ENCODE peak calls at places on chromosome 19, in five cellular contexts. Y, P, W, V and G are unnamed samples.

GRCh38 chr19:6779204-6779603 is 6.7 kb downstream of the VAV1 start:
- DNase-seq in Y (no peak), P (no peak), W (no peak), V (no peak), G (no peak)

GRCh38 chr19:29290853-29291252 is 77.9 kb upstream of the UQCRFS1 start:
- DNase-seq in Y (no peak), P (no peak), W (no peak), V (no peak), G (no peak)

GRCh38 chr19:52601025-52601973 is 31.2 kb downstream of the ZNF701 start:
- DNase-seq in Y (peak; percentile 95), P (peak; percentile 93), W (peak; percentile 89), V (peak; percentile 85), G (peak; percentile 94)

GRCh38 chr19:18940791-18941627 is at the start of gene HOMER3:
- DNase-seq in Y (peak; percentile 75), P (peak; percentile 39), W (peak; percentile 53), V (peak; percentile 92), G (peak; percentile 94)

GRCh38 chr19:49567722-49568454 is 12.5 kb downstream of the NOSIP start:
- DNase-seq in Y (no peak), P (no peak), W (peak; percentile 67), V (no peak), G (peak; percentile 30)

GRCh38 chr19:3362217-3362907 is 4.0 kb upstream of the NFIC start:
- DNase-seq in Y (no peak), P (no peak), W (no peak), V (no peak), G (no peak)

GRCh38 chr19:23908165-23908564 is 6.5 kb upstream of the ZNF726 start:
- DNase-seq in Y (no peak), P (no peak), W (no peak), V (no peak), G (no peak)

GRCh38 chr19:33299061-33299665 is 3.2 kb downstream of the CEBPA start:
- DNase-seq in Y (no peak), P (no peak), W (no peak), V (no peak), G (no peak)

GRCh38 chr19:48836089-48837017 is at the start of gene HSD17B14:
- DNase-seq in Y (peak; percentile 84), P (peak; percentile 17), W (peak; percentile 43), V (no peak), G (no peak)

GRCh38 chr19:19055701-19056100 is 8.1 kb upstream of the SLC25A42 start:
- DNase-seq in Y (no peak), P (no peak), W (no peak), V (no peak), G (no peak)

GRCh38 chr19:3573162-3573857 is 566 bp downstream of the HMG20B start:
- DNase-seq in Y (no peak), P (no peak), W (no peak), V (no peak), G (no peak)

GRCh38 chr19:45376045-45376724 is 5.8 kb upstream of the ERCC2 start:
- DNase-seq in Y (peak; percentile 85), P (no peak), W (peak; percentile 99), V (peak; percentile 74), G (no peak)

GRCh38 chr19:40257096-40257517 is 28.0 kb downstream of the AKT2 start:
- DNase-seq in Y (peak; percentile 96), P (no peak), W (no peak), V (peak; percentile 62), G (no peak)

GRCh38 chr19:39568604-39569003 is 28.6 kb upstream of the EID2 start:
- DNase-seq in Y (no peak), P (no peak), W (peak; percentile 9), V (no peak), G (no peak)

GRCh38 chr19:13234518-13234917 is 84.3 kb downstream of the IER2 start:
- DNase-seq in Y (no peak), P (no peak), W (peak; percentile 24), V (peak; percentile 50), G (peak; percentile 79)

GRCh38 chr19:45496349-45496953 is 396 bp downstream of the RTN2 start:
- DNase-seq in Y (peak; percentile 45), P (no peak), W (no peak), V (no peak), G (peak; percentile 64)

GRCh38 chr19:7238091-7238490 is 56.1 kb downstream of the INSR start:
- DNase-seq in Y (no peak), P (no peak), W (no peak), V (no peak), G (no peak)

GRCh38 chr19:46287585-46287984 is 9.3 kb upstream of the HIF3A start:
- DNase-seq in Y (no peak), P (no peak), W (no peak), V (no peak), G (no peak)

GRCh38 chr19:40026597-40026970 is 29.4 kb downstream of the ZNF780B start:
- DNase-seq in Y (no peak), P (no peak), W (no peak), V (no peak), G (no peak)

GRCh38 chr19:50739132-50739746 is 16.1 kb downstream of the CLEC11A start:
- DNase-seq in Y (no peak), P (no peak), W (no peak), V (no peak), G (no peak)

DNA sequence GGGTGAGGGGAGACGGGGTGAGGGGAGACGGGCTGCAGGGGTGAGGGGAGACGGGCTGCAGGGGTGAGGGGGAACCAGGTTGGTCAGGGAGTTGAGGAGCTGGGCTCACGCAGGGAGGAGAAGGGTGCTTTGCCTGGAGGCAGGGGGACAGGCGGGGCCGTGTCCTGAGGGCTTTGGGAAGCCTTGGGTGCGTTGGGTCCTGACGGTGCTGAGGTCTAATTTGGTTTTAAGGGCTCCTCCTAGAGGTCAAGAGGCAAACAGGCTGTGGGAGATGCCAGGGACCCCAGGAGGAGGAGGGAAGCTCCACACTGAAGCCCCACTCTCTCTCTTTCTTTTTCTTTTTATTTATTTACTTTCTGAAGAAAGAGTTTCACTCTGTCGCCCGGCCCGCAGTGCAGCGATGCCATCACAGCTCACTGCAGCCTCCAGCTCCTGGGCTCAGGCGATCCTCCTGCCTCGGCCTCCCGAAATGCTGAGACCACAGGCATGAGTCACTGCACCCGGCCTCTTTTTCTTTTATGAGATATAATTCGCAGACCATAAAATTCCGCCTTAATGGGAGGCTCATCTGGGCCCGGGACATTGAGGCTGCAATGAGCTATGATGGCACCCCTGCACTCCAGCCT is 9.3 kb upstream of the MISP start:
- DNase-seq in Y (no peak), P (no peak), W (no peak), V (no peak), G (peak; percentile 65)
- TF ChIP-seq CTCF in Y (peak; percentile 50), P (no peak), W (peak; percentile 17), V (no peak), G (no peak)

GRCh38 chr19:1653300-1653628 is 849 bp upstream of the TCF3 start:
- DNase-seq in Y (no peak), P (no peak), W (no peak), V (no peak), G (no peak)

GRCh38 chr19:1651061-1651547 is 1.3 kb downstream of the TCF3 start:
- DNase-seq in Y (no peak), P (no peak), W (peak; percentile 12), V (peak; percentile 13), G (peak; percentile 75)

GRCh38 chr19:1650627-1651009 is 1.8 kb downstream of the TCF3 start:
- DNase-seq in Y (no peak), P (no peak), W (no peak), V (peak; percentile 9), G (no peak)

GRCh38 chr19:1652471-1653299 is at the start of gene TCF3:
- DNase-seq in Y (peak; percentile 96), P (peak; percentile 99), W (peak; percentile 99), V (peak; percentile 99), G (peak; percentile 99)

GRCh38 chr19:1651548-1652394 is 644 bp downstream of the TCF3 start:
- DNase-seq in Y (no peak), P (no peak), W (peak; percentile 46), V (peak; percentile 34), G (no peak)
- TF ChIP-seq CTCF in Y (no peak), P (no peak), W (no peak), V (no peak), G (no peak)

GRCh38 chr19:55535579-55536350 is 1.2 kb downstream of the SBK2 start:
- DNase-seq in Y (no peak), P (no peak), W (no peak), V (no peak), G (no peak)

GRCh38 chr19:55537741-55538111 is 793 bp upstream of the SBK2 start:
- DNase-seq in Y (peak; percentile 28), P (no peak), W (no peak), V (no peak), G (no peak)

GRCh38 chr19:55536366-55536765 is 567 bp downstream of the SBK2 start:
- DNase-seq in Y (no peak), P (no peak), W (no peak), V (no peak), G (no peak)

GRCh38 chr19:55538132-55538531 is 1.2 kb upstream of the SBK2 start:
- DNase-seq in Y (no peak), P (no peak), W (no peak), V (no peak), G (no peak)

DNA sequence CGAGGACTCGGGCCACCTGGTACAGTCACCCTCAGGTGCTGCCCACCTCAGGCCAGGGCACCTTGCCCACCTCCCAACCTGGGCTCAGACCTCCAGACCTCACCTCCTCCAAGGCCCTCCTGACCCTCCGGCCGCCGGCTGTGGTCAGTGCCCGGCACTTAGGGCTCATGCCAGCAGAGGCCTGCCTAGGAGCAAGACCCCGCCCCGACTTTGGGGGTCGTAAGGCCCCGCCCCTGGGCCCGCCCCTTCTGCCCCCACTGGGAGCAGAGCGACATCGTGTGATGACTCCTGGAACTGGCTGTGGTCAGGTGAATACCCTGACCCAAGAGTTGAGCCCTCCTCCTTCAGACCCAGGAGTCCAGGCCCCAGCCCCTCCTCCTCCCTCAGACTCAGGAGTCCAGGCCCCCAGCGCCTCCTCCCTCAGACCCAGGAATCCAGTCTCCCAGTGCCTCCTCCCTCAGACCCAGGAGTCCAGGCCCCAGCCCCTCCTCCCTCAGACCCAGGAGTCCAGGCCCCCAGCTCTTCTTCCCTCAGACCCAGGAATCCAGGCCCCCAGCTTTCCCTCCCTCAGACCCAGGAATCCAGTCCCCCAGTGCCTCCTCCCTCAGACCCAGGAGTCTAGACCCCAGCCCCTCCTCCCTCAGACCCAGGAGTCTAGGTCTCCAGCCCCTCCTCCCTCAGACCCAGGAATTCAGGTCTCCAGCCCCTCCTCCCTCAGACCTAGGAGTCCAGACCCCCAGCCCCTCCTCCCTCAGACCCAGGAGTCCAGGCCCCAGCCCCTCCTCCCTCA is at the start of gene SBK2:
- DNase-seq in Y (peak; percentile 31), P (no peak), W (no peak), V (no peak), G (no peak)
- TF ChIP-seq CTCF in Y (no peak), P (no peak), W (peak; percentile 12), V (no peak), G (no peak)

GRCh38 chr19:35327642-35328041 is 1.3 kb upstream of the CD22 start:
- DNase-seq in Y (no peak), P (no peak), W (no peak), V (no peak), G (no peak)
- TF ChIP-seq CTCF in Y (no peak), P (no peak), W (no peak), V (no peak), G (peak; percentile 32)